ENCODE peak calls at places on chromosomes 6 and 20, in eight cellular contexts. R is HTR-8/SVneo; Z is GM23338; O is activated CD4-positive, alpha-beta T cell treated with anti-CD3 and anti-CD28 coated beads, Interleukin-2, amount 50 U/mL, for 1 hour; Y is amygdala; H is stimulated activated CD8-positive, alpha-beta memory T cell treated with anti-CD3 and anti-CD28 coated beads, Interleukin-4, amount 100 ng/mL, for 48 hours; Q is progenitor cell of endocrine pancreas; G is activated T-cell treated with anti-CD3 and anti-CD28 coated beads for 24 hours. U is an unnamed sample.

GRCh38 chr6:1736346-1737105 is 126.8 kb downstream of the FOXC1 start:
- DNase-seq in R (no peak), Z (no peak), O (no peak), Y (no peak), H (no peak), Q (no peak), G (no peak), U (no peak)

GRCh38 chr6:6771224-6771915 is 182.8 kb downstream of the LY86 start:
- DNase-seq in R (no peak), Z (no peak), O (no peak), Y (no peak), H (no peak), Q (no peak), G (no peak), U (no peak)

GRCh38 chr6:89048985-89049384 is 31.6 kb upstream of the PNRC1 start:
- DNase-seq in R (no peak), Z (no peak), O (no peak), Y (no peak), H (no peak), Q (no peak), G (no peak), U (no peak)

GRCh38 chr6:70131528-70131927 is 171.4 kb downstream of the COL9A1 start:
- DNase-seq in R (no peak), Z (no peak), O (no peak), Y (no peak), H (no peak), Q (no peak), G (no peak), U (no peak)

GRCh38 chr6:10347561-10348327 is 67.1 kb downstream of the TFAP2A start:
- DNase-seq in R (peak), Z (no peak), O (no peak), Y (no peak), H (no peak), Q (no peak), G (no peak), U (no peak)

GRCh38 chr6:22880686-22881433 is 311.5 kb downstream of the HDGFL1 start:
- DNase-seq in R (peak), Z (no peak), O (no peak), Y (no peak), H (no peak), Q (no peak), G (no peak), U (no peak)

GRCh38 chr20:3000852-3001523 is 42.4 kb upstream of the GNRH2 start:
- DNase-seq in R (no peak), Z (peak), O (no peak), Y (no peak), H (no peak), Q (no peak), G (no peak), U (no peak)

GRCh38 chr6:11179978-11180303 is 52.5 kb downstream of the NEDD9 start:
- DNase-seq in R (no peak), Z (no peak), O (no peak), Y (no peak), H (no peak), Q (no peak), G (no peak), U (no peak)

GRCh38 chr6:40586369-40586768 is 795 bp downstream of the LRFN2 start:
- DNase-seq in R (no peak), Z (no peak), O (no peak), Y (no peak), H (no peak), Q (no peak), G (no peak), U (peak)

GRCh38 chr20:32446301-32447100 is 88.4 kb downstream of the ASXL1 start:
- DNase-seq in R (no peak), Z (no peak), O (no peak), Y (no peak), H (no peak), Q (no peak), G (no peak), U (no peak)

GRCh38 chr20:58264271-58264670 is 35.8 kb upstream of the ANKRD60 start:
- DNase-seq in R (no peak), Z (no peak), O (no peak), Y (no peak), H (no peak), Q (no peak), G (no peak), U (no peak)

GRCh38 chr6:167898673-167899311 is 72.1 kb downstream of the AFDN start:
- DNase-seq in R (peak), Z (peak), O (no peak), Y (no peak), H (no peak), Q (no peak), G (no peak), U (no peak)

GRCh38 chr6:6152060-6152459 is 145.3 kb upstream of the NRN1 start:
- DNase-seq in R (no peak), Z (no peak), O (no peak), Y (no peak), H (no peak), Q (no peak), G (no peak), U (no peak)

GRCh38 chr6:32198866-32199265 is 6.4 kb upstream of the GPSM3 start:
- DNase-seq in R (no peak), Z (no peak), O (no peak), Y (no peak), H (no peak), Q (no peak), G (no peak), U (no peak)

GRCh38 chr20:44787299-44787698 is 23.0 kb downstream of the RIMS4 start:
- DNase-seq in R (no peak), Z (no peak), O (no peak), Y (no peak), H (no peak), Q (no peak), G (no peak), U (no peak)

GRCh38 chr6:156662025-156662445 is 115.1 kb upstream of the ARID1B start:
- DNase-seq in R (no peak), Z (peak), O (no peak), Y (no peak), H (peak), Q (peak), G (peak), U (no peak)

GRCh38 chr6:45448417-45449389 is 71.0 kb upstream of the SUPT3H start:
- DNase-seq in R (no peak), Z (no peak), O (no peak), Y (no peak), H (no peak), Q (no peak), G (no peak), U (no peak)

GRCh38 chr6:133040025-133040838 is 200.9 kb upstream of the EYA4 start:
- DNase-seq in R (peak), Z (peak), O (no peak), Y (no peak), H (no peak), Q (no peak), G (no peak), U (no peak)

GRCh38 chr6:20608371-20608770 is 74.1 kb downstream of the CDKAL1 start:
- DNase-seq in R (no peak), Z (no peak), O (no peak), Y (no peak), H (no peak), Q (no peak), G (no peak), U (no peak)

GRCh38 chr6:116386581-116387299 is 16.0 kb downstream of the DSE start:
- DNase-seq in R (no peak), Z (no peak), O (no peak), Y (no peak), H (no peak), Q (no peak), G (no peak), U (no peak)

GRCh38 chr20:18692453-18692852 is 104.6 kb downstream of the DTD1 start:
- DNase-seq in R (no peak), Z (no peak), O (no peak), Y (no peak), H (no peak), Q (no peak), G (no peak), U (peak)

GRCh38 chr6:85419046-85419759 is 30.7 kb upstream of the NT5E start:
- DNase-seq in R (no peak), Z (no peak), O (no peak), Y (no peak), H (no peak), Q (no peak), G (no peak), U (no peak)

GRCh38 chr6:1227935-1228753 is 83.8 kb upstream of the FOXQ1 start:
- DNase-seq in R (no peak), Z (no peak), O (no peak), Y (no peak), H (no peak), Q (no peak), G (no peak), U (no peak)

GRCh38 chr6:57432162-57432561 is 114.7 kb downstream of the PRIM2 start:
- DNase-seq in R (peak), Z (no peak), O (no peak), Y (no peak), H (no peak), Q (no peak), G (no peak), U (no peak)

GRCh38 chr20:62792182-62792939 is 3.9 kb upstream of the MRGBP start:
- DNase-seq in R (no peak), Z (no peak), O (no peak), Y (no peak), H (no peak), Q (no peak), G (no peak), U (no peak)

GRCh38 chr6:20875369-20875963 is 341.2 kb downstream of the CDKAL1 start:
- DNase-seq in R (no peak), Z (no peak), O (no peak), Y (no peak), H (no peak), Q (no peak), G (no peak), U (no peak)

GRCh38 chr6:135182993-135183531 is 2.0 kb downstream of the MYB start:
- DNase-seq in R (peak), Z (peak), O (peak), Y (no peak), H (peak), Q (peak), G (peak), U (no peak)

GRCh38 chr6:17966451-17966850 is 21.0 kb downstream of the KIF13A start:
- DNase-seq in R (no peak), Z (no peak), O (no peak), Y (no peak), H (no peak), Q (no peak), G (no peak), U (no peak)

GRCh38 chr6:15227827-15228318 is 18.0 kb upstream of the JARID2 start:
- DNase-seq in R (no peak), Z (no peak), O (no peak), Y (no peak), H (no peak), Q (no peak), G (no peak), U (no peak)

GRCh38 chr20:62401331-62401779 is 5.7 kb downstream of the CABLES2 start:
- DNase-seq in R (no peak), Z (peak), O (no peak), Y (no peak), H (no peak), Q (no peak), G (no peak), U (no peak)

GRCh38 chr6:11025094-11025493 is 19.0 kb downstream of the ELOVL2 start:
- DNase-seq in R (no peak), Z (no peak), O (no peak), Y (no peak), H (no peak), Q (no peak), G (no peak), U (no peak)

GRCh38 chr20:35199696-35200095 is 26.8 kb upstream of the MMP24 start:
- DNase-seq in R (no peak), Z (no peak), O (no peak), Y (no peak), H (no peak), Q (no peak), G (no peak), U (no peak)

GRCh38 chr6:107843400-107843799 is 19.3 kb upstream of the SCML4 start:
- DNase-seq in R (no peak), Z (no peak), O (peak), Y (no peak), H (no peak), Q (no peak), G (no peak), U (no peak)

GRCh38 chr6:7124631-7125030 is 16.9 kb downstream of the RREB1 start:
- DNase-seq in R (no peak), Z (no peak), O (no peak), Y (no peak), H (no peak), Q (no peak), G (no peak), U (no peak)

GRCh38 chr20:50728981-50729874 is 2.2 kb upstream of the PARD6B start:
- DNase-seq in R (no peak), Z (no peak), O (no peak), Y (no peak), H (peak), Q (no peak), G (no peak), U (no peak)

GRCh38 chr20:61819484-61819846 is 246.2 kb downstream of the TAF4 start:
- DNase-seq in R (no peak), Z (no peak), O (no peak), Y (no peak), H (no peak), Q (no peak), G (no peak), U (no peak)

GRCh38 chr20:64264091-64264490 is 8.5 kb downstream of the PCMTD2 start:
- DNase-seq in R (no peak), Z (no peak), O (no peak), Y (no peak), H (no peak), Q (no peak), G (no peak), U (no peak)